ENCODE peak calls at places on chromosomes 7 and 10, in eight cellular contexts. I is heart left ventricle; M is tibial nerve; Q is endodermal cell; B is suprapubic skin; T is CD4-positive, alpha-beta T cell; E is IMR-90; Y is psoas muscle. S is an unnamed sample.

GRCh38 chr7:108002726-108003590 is at the start of gene LAMB1:
- DNase-seq in I (peak), M (peak), Q (peak), B (no peak), T (no peak), E (peak), Y (peak), S (no peak)

GRCh38 chr7:134766779-134767566 is 12.5 kb upstream of the CALD1 start:
- DNase-seq in I (no peak), M (peak), Q (no peak), B (no peak), T (no peak), E (peak), Y (no peak), S (no peak)

GRCh38 chr10:92760609-92761008 is 70.9 kb downstream of the HHEX start:
- DNase-seq in I (no peak), M (no peak), Q (no peak), B (no peak), T (no peak), E (peak), Y (no peak), S (no peak)

GRCh38 chr10:14438057-14438456 is 107.3 kb upstream of the FRMD4A start:
- DNase-seq in I (no peak), M (no peak), Q (no peak), B (no peak), T (no peak), E (no peak), Y (no peak), S (no peak)

GRCh38 chr7:115008465-115009114 is 86.7 kb downstream of the MDFIC start:
- DNase-seq in I (peak), M (peak), Q (no peak), B (no peak), T (no peak), E (peak), Y (peak), S (peak)

GRCh38 chr7:37285701-37286475 is 162.8 kb downstream of the ELMO1 start:
- DNase-seq in I (no peak), M (no peak), Q (peak), B (no peak), T (no peak), E (no peak), Y (no peak), S (no peak)

GRCh38 chr7:77765906-77766800 is 32.1 kb downstream of the TMEM60 start:
- DNase-seq in I (no peak), M (no peak), Q (no peak), B (no peak), T (no peak), E (peak), Y (no peak), S (no peak)

GRCh38 chr10:106815427-106816043 is 349.0 kb downstream of the SORCS1 start:
- DNase-seq in I (no peak), M (no peak), Q (no peak), B (no peak), T (no peak), E (no peak), Y (no peak), S (no peak)

GRCh38 chr10:2619472-2619871 is 447.9 kb upstream of the PFKP start:
- DNase-seq in I (no peak), M (no peak), Q (peak), B (no peak), T (no peak), E (no peak), Y (no peak), S (no peak)

GRCh38 chr7:116083791-116084190 is 53.2 kb upstream of the TFEC start:
- DNase-seq in I (no peak), M (no peak), Q (no peak), B (no peak), T (no peak), E (no peak), Y (no peak), S (no peak)

GRCh38 chr10:60883187-60883586 is 60.8 kb downstream of the RHOBTB1 start:
- DNase-seq in I (no peak), M (no peak), Q (peak), B (no peak), T (no peak), E (peak), Y (no peak), S (no peak)

GRCh38 chr10:97548828-97549455 is 23.6 kb upstream of the ANKRD2 start:
- DNase-seq in I (no peak), M (no peak), Q (no peak), B (no peak), T (no peak), E (no peak), Y (peak), S (no peak)

GRCh38 chr10:124462348-124462695 is 699 bp downstream of the LHPP start:
- DNase-seq in I (no peak), M (no peak), Q (no peak), B (no peak), T (no peak), E (no peak), Y (no peak), S (no peak)

GRCh38 chr10:3886191-3886590 is 101.2 kb upstream of the KLF6 start:
- DNase-seq in I (peak), M (no peak), Q (peak), B (no peak), T (no peak), E (peak), Y (peak), S (no peak)

GRCh38 chr7:20343954-20344353 is 13.3 kb downstream of the ITGB8 start:
- DNase-seq in I (no peak), M (no peak), Q (no peak), B (no peak), T (no peak), E (no peak), Y (no peak), S (no peak)

GRCh38 chr10:133241501-133242205 is 4.0 kb downstream of the VENTX start:
- DNase-seq in I (no peak), M (no peak), Q (no peak), B (no peak), T (no peak), E (no peak), Y (no peak), S (no peak)

GRCh38 chr7:151280388-151281019 is 32.0 kb upstream of the SMARCD3 start:
- DNase-seq in I (no peak), M (no peak), Q (no peak), B (no peak), T (no peak), E (no peak), Y (no peak), S (no peak)

GRCh38 chr7:156751319-156751718 is 110.7 kb downstream of the RNF32 start:
- DNase-seq in I (no peak), M (no peak), Q (no peak), B (no peak), T (no peak), E (peak), Y (no peak), S (no peak)

GRCh38 chr7:151895695-151896485 is 19.0 kb upstream of the PRKAG2 start:
- DNase-seq in I (no peak), M (no peak), Q (peak), B (no peak), T (no peak), E (no peak), Y (no peak), S (no peak)

GRCh38 chr7:2444476-2444875 is 31.7 kb downstream of the GRIFIN start:
- DNase-seq in I (no peak), M (peak), Q (no peak), B (no peak), T (no peak), E (peak), Y (peak), S (no peak)

GRCh38 chr10:52961298-52961697 is 188.7 kb upstream of the MBL2 start:
- DNase-seq in I (no peak), M (no peak), Q (no peak), B (no peak), T (no peak), E (no peak), Y (no peak), S (no peak)

GRCh38 chr10:98404571-98405396 is 10.2 kb downstream of the PYROXD2 start:
- DNase-seq in I (no peak), M (no peak), Q (no peak), B (no peak), T (no peak), E (peak), Y (no peak), S (no peak)

GRCh38 chr10:123009105-123009805 is 449 bp downstream of the ACADSB start:
- DNase-seq in I (peak), M (peak), Q (peak), B (no peak), T (no peak), E (no peak), Y (peak), S (no peak)

GRCh38 chr7:36686499-36686898 is 37.8 kb downstream of the AOAH start:
- DNase-seq in I (no peak), M (no peak), Q (no peak), B (no peak), T (no peak), E (peak), Y (no peak), S (no peak)

GRCh38 chr10:3192856-3193635 is 20.5 kb upstream of the PITRM1 start:
- DNase-seq in I (no peak), M (peak), Q (peak), B (no peak), T (peak), E (peak), Y (no peak), S (no peak)

GRCh38 chr7:133428876-133429275 is 176.0 kb downstream of the EXOC4 start:
- DNase-seq in I (no peak), M (no peak), Q (no peak), B (no peak), T (no peak), E (no peak), Y (no peak), S (no peak)

GRCh38 chr10:70055550-70055949 is 2.9 kb downstream of the MACROH2A2 start:
- DNase-seq in I (no peak), M (no peak), Q (no peak), B (no peak), T (no peak), E (peak), Y (no peak), S (no peak)

GRCh38 chr7:107150375-107151073 is 18.3 kb upstream of the HBP1 start:
- DNase-seq in I (peak), M (peak), Q (peak), B (peak), T (peak), E (peak), Y (peak), S (peak)

GRCh38 chr7:151792011-151792410 is 84.9 kb downstream of the PRKAG2 start:
- DNase-seq in I (no peak), M (no peak), Q (no peak), B (no peak), T (no peak), E (no peak), Y (no peak), S (no peak)

GRCh38 chr7:154874409-154875113 is 128.4 kb downstream of the PAXIP1 start:
- DNase-seq in I (no peak), M (no peak), Q (no peak), B (no peak), T (no peak), E (no peak), Y (no peak), S (peak)

GRCh38 chr7:14191686-14192098 is 202.2 kb upstream of the ETV1 start:
- DNase-seq in I (no peak), M (no peak), Q (no peak), B (no peak), T (no peak), E (peak), Y (no peak), S (no peak)

DNA sequence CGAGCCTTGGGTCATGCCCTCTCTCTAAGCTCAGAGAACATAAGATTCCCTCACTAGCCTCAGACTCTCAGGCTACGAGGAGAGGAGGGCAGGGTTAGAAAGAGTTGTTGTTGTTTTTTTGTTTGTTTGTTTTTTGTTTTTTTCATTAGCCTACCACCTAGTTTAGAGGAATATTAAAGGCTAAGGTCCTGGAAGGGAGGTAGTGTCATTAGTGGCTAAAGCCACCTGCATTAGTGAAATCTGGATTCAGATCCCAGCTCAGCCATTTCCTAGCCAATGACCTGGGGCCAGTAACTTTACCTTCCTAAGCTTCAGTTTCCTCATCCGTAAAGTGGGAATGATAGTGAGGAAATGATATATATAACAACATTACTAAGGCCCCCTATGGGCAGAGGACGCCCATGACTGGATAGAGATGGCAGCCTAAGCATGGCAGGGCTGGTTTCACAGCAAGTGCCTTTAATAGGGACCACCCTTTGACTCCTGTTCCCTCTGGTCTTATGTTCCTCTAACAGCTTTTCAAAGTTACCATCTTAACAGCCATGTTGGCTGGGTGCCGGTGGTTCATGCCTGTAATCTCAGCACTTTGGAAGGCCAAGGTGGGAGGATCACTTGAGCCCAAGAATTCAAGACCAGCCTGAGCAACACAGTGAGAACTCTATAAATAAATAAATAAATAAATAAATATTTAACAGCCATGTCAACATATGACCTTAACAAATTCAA is 5.1 kb downstream of the DDIT4 start:
- DNase-seq in I (no peak), M (no peak), Q (no peak), B (no peak), T (no peak), E (no peak), Y (no peak), S (no peak)
- H3K27ac ChIP-seq in I (no peak), M (peak), Q (no peak), B (peak), T (no peak), E (no peak), Y (peak), S (peak)

DNA sequence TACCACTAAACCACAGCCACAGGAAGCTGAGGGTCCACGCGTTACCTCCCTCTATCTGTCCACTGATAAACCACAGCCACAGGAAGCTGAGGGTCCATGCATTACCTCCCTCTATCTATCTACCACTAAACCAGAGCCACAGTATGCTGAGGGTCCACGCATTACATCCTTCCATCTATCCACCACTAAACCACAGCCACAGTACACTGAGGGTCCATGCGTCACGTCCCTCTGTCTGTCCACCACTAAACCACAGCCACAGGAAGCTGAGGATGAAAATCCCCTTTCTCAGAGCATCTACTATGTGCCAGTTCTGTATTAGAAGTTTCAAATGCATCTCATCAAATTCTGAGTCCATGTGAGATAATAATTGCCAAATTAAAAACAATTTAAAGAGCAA is 589.3 kb downstream of the DNAJB6 start:
- DNase-seq in I (no peak), M (no peak), Q (peak), B (no peak), T (no peak), E (no peak), Y (no peak), S (no peak)
- H3K27ac ChIP-seq in I (no peak), M (no peak), Q (no peak), B (no peak), T (no peak), E (no peak), Y (no peak), S (no peak)

GRCh38 chr7:106112118-106112971 is at the start of gene SYPL1:
- DNase-seq in I (peak), M (peak), Q (peak), B (peak), T (peak), E (peak), Y (peak), S (peak)

GRCh38 chr7:106111671-106112117 is 418 bp downstream of the SYPL1 start:
- DNase-seq in I (peak), M (no peak), Q (no peak), B (peak), T (no peak), E (no peak), Y (peak), S (peak)

GRCh38 chr7:106110238-106110560 is 1.9 kb downstream of the SYPL1 start:
- DNase-seq in I (no peak), M (no peak), Q (no peak), B (no peak), T (no peak), E (no peak), Y (no peak), S (no peak)

GRCh38 chr7:106109521-106110237 is 2.4 kb downstream of the SYPL1 start:
- DNase-seq in I (no peak), M (no peak), Q (no peak), B (no peak), T (no peak), E (no peak), Y (no peak), S (no peak)

DNA sequence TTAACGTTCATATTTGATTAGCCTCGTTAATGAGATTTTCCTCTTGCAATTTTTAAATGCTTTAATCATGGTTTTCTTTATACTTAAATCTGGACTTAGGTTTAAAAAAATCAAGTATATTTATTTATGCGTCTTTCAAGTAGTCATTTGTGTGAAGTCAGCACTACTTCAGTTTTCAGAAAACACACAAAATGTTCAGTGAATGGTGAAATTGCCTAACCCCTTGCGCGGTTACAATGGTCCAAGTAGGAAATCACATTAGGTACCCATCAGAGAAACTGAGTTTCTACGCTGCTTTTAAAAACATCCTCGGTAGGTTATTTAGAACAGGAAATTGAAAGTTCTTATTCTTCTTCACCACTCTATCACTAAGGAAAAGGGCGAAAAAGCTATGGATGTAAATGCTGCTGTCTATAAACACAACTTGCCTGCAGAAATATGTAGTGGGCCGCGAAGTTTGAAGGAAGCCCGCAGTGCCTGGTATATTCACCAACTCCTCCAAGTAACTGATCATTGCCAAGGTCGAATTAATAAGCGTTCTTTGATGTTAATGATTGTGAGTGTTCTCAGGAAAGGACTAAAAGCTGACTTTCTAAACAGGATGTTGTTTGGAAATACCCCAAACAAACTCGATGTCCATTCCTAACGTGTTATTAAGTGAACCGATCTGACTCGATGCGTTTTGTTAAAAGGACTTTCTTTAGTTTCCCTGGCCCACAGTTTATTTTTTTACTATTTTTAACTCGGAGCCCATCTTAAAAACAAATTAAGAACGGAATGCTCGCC is 1.0 kb downstream of the SYPL1 start:
- DNase-seq in I (no peak), M (peak), Q (no peak), B (no peak), T (no peak), E (no peak), Y (no peak), S (no peak)
- H3K27ac ChIP-seq in I (peak), M (peak), Q (no peak), B (peak), T (peak), E (peak), Y (peak), S (peak)

GRCh38 chr10:31062856-31063255 is 31.2 kb upstream of the ZNF438 start:
- DNase-seq in I (no peak), M (no peak), Q (no peak), B (no peak), T (no peak), E (peak), Y (no peak), S (no peak)
- H3K27ac ChIP-seq in I (peak), M (peak), Q (no peak), B (no peak), T (no peak), E (no peak), Y (no peak), S (no peak)

GRCh38 chr10:115936926-115937755 is 335.9 kb downstream of the GFRA1 start:
- DNase-seq in I (no peak), M (no peak), Q (no peak), B (no peak), T (no peak), E (peak), Y (no peak), S (no peak)
- H3K27ac ChIP-seq in I (no peak), M (no peak), Q (no peak), B (no peak), T (no peak), E (no peak), Y (no peak), S (no peak)

GRCh38 chr7:8126768-8127167 is 135.2 kb downstream of the ICA1 start:
- DNase-seq in I (no peak), M (no peak), Q (no peak), B (no peak), T (no peak), E (no peak), Y (no peak), S (no peak)
- H3K27ac ChIP-seq in I (no peak), M (no peak), Q (no peak), B (no peak), T (peak), E (no peak), Y (no peak), S (no peak)